ENCODE peak calls at places on chromosome 14, in five cellular contexts. H, O, N, P and T are unnamed samples.

GRCh38 chr14:100214768-100215079 is 24.2 kb upstream of the YY1 start:
- DNase-seq in N (no peak), O (no peak), P (no peak), H (no peak), T (no peak)

GRCh38 chr14:46717211-46717610 is 65.6 kb upstream of the RPL10L start:
- DNase-seq in H (no peak), O (no peak), P (no peak), N (no peak), T (no peak)

GRCh38 chr14:74841230-74842207 is 34.4 kb downstream of the PROX2 start:
- DNase-seq in P (no peak), H (no peak), N (peak), O (no peak), T (no peak)

GRCh38 chr14:96077983-96078686 is 39.0 kb downstream of the C14orf132 start:
- DNase-seq in P (no peak), H (no peak), O (no peak), N (peak), T (no peak)

GRCh38 chr14:67167420-67168109 is 21.7 kb upstream of the GARIN2 start:
- DNase-seq in P (peak), O (peak), H (no peak), N (no peak), T (no peak)

GRCh38 chr14:28344381-28344780 is 422.2 kb upstream of the FOXG1 start:
- DNase-seq in N (no peak), H (no peak), P (no peak), O (no peak), T (no peak)

GRCh38 chr14:20215196-20215595 is 8.3 kb upstream of the OR11H6 start:
- DNase-seq in P (no peak), N (no peak), O (no peak), H (no peak), T (no peak)

GRCh38 chr14:29085546-29085945 is 319.0 kb downstream of the FOXG1 start:
- DNase-seq in O (peak), H (no peak), P (peak), N (no peak), T (no peak)

GRCh38 chr14:99441157-99441870 is 39.3 kb downstream of the SETD3 start:
- DNase-seq in O (peak), P (peak), N (no peak), H (no peak), T (no peak)

GRCh38 chr14:72745991-72746980 is 147.6 kb downstream of the DPF3 start:
- DNase-seq in O (no peak), N (no peak), H (no peak), P (no peak), T (no peak)

GRCh38 chr14:29320261-29320660 is 553.7 kb downstream of the FOXG1 start:
- DNase-seq in O (no peak), N (no peak), P (no peak), H (no peak), T (no peak)

GRCh38 chr14:28765907-28766504 is 581 bp upstream of the FOXG1 start:
- DNase-seq in N (no peak), O (no peak), P (no peak), H (peak), T (no peak)

GRCh38 chr14:71426001-71426400 is 506.2 kb upstream of the RGS6 start:
- DNase-seq in P (no peak), H (no peak), N (no peak), O (no peak), T (no peak)

GRCh38 chr14:94555991-94556390 is 5.3 kb upstream of the SERPINA4 start:
- DNase-seq in H (no peak), N (no peak), P (no peak), O (no peak), T (no peak)

GRCh38 chr14:52599974-52600373 is 47.3 kb downstream of the GPR137C start:
- DNase-seq in H (no peak), P (no peak), N (no peak), O (no peak), T (no peak)

GRCh38 chr14:31265701-31266398 is 58.3 kb upstream of the HECTD1 start:
- DNase-seq in P (peak), O (no peak), N (no peak), H (peak), T (no peak)

GRCh38 chr14:74620497-74620921 is 8.5 kb upstream of the LTBP2 start:
- DNase-seq in N (no peak), P (peak), O (no peak), H (peak), T (no peak)

GRCh38 chr14:88562831-88563686 is at the start of gene ZC3H14:
- DNase-seq in O (peak), H (peak), P (peak), N (peak), T (no peak)

GRCh38 chr14:68961781-68962584 is 17.1 kb downstream of the ACTN1 start:
- DNase-seq in O (peak), H (no peak), N (no peak), P (no peak), T (no peak)

GRCh38 chr14:81534510-81535074 is 939 bp upstream of the SEL1L start:
- DNase-seq in N (no peak), P (peak), O (no peak), H (no peak), T (no peak)

GRCh38 chr14:81535399-81536124 is 1.9 kb upstream of the SEL1L start:
- DNase-seq in N (peak), O (no peak), H (no peak), P (no peak), T (no peak)

GRCh38 chr14:81536125-81536771 is 2.6 kb upstream of the SEL1L start:
- DNase-seq in O (no peak), P (no peak), N (no peak), H (no peak), T (no peak)

GRCh38 chr14:81533212-81533535 is 479 bp downstream of the SEL1L start:
- DNase-seq in P (no peak), O (no peak), H (no peak), N (no peak), T (no peak)

DNA sequence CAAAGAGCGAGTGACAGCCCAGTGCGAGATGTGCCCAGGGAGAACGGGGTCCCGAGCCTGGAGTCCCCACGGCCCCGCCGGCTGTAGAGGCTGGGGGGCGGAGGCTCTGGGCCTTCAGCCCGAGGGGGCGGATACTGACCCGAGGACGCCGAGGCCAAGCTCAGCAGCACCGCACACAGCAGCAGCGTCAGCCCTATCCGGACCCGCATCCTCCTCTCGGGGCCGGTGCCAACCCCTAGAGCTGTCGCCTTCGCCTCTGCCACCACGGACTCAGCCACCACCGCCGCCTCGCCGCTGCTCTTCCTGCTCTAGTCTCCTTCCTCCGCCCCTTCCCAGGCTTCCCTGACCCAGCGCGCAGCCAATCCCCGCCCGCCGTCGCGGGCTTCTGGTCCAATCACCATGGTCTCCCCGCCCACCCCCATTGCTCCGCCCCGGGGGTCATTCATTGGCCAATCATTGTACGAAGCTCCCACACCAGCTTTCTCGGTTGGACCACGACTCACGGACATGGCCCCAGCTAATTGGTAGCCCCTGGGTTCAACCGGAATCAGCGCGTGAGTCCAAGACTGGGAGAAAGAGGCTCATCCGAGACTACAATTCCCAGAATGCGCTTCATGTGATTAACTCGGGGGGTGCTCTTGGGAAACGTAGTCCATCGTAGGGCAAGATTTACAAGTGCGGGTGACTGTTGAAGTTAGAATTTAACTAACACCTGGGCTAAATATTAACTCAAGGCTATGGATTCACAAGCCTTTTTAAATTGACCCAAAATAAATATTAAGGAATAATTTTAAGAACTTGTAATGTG is at the start of gene SEL1L:
- DNase-seq in O (peak), H (peak), P (peak), N (peak), T (peak)
- TF ChIP-seq EZH2 in O (no peak), H (no peak), P (no peak), N (no peak), T (no peak)

GRCh38 chr14:24365600-24366374 is 2.2 kb upstream of the NFATC4 start:
- DNase-seq in H (no peak), N (peak), P (peak), O (peak), T (no peak)
- TF ChIP-seq POLR2AphosphoS5 in H (no peak), N (no peak), P (no peak), O (no peak), T (no peak)

DNA sequence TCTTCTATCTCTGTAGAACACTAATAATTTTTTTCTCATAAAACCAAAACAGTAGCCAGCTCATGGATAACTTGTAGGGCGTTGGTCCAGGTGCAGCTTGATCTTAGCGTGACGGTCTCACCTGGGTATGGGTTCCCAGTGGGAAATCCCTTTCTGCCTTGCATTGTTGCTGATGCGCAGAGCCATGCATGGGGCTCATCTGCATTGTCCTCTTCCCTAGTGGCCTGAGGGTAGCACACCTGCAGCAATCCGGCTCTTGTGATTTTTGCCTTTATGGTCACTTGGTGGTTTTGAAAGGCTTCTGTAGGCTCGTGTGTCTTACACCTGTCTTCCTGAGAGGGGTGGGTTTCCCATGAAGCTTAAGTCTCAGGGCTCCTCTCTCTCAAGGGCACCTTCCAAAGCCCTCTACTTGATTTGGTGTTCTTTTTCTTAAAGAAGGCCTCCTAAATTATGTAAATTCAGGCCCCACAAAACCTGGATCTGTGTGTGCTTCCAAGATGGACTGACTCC is 130.6 kb downstream of the PRKCH start:
- DNase-seq in P (no peak), H (no peak), O (no peak), N (no peak), T (no peak)
- H3K27ac ChIP-seq in P (no peak), H (no peak), O (no peak), N (peak), T (no peak)

GRCh38 chr14:103104654-103105511 is 10.4 kb downstream of the EXOC3L4 start:
- DNase-seq in P (no peak), H (peak), N (no peak), O (peak), T (no peak)
- TF ChIP-seq EZH2 in P (no peak), H (no peak), N (no peak), O (peak), T (no peak)

GRCh38 chr14:61308198-61308597 is 13.2 kb upstream of the PRKCH start:
- DNase-seq in O (no peak), N (no peak), P (no peak), H (no peak), T (no peak)
- TF ChIP-seq POLR2AphosphoS5 in O (no peak), N (no peak), P (no peak), H (no peak), T (no peak)

GRCh38 chr14:90676859-90677258 is 139.4 kb downstream of the TTC7B start:
- DNase-seq in N (no peak), O (no peak), P (no peak), H (no peak), T (no peak)

GRCh38 chr14:90674716-90675115 is 141.5 kb downstream of the TTC7B start:
- DNase-seq in H (no peak), N (no peak), O (no peak), P (no peak), T (no peak)

GRCh38 chr14:90675399-90675798 is 140.8 kb downstream of the TTC7B start:
- DNase-seq in O (no peak), N (no peak), H (no peak), P (no peak), T (no peak)

GRCh38 chr14:90677484-90678045 is 138.7 kb downstream of the TTC7B start:
- DNase-seq in N (no peak), P (no peak), H (no peak), O (no peak), T (no peak)

GRCh38 chr14:90676356-90676755 is 139.9 kb downstream of the TTC7B start:
- DNase-seq in H (no peak), P (no peak), N (no peak), O (no peak), T (no peak)
- H3K27ac ChIP-seq in H (no peak), P (no peak), N (no peak), O (no peak), T (no peak)

DNA sequence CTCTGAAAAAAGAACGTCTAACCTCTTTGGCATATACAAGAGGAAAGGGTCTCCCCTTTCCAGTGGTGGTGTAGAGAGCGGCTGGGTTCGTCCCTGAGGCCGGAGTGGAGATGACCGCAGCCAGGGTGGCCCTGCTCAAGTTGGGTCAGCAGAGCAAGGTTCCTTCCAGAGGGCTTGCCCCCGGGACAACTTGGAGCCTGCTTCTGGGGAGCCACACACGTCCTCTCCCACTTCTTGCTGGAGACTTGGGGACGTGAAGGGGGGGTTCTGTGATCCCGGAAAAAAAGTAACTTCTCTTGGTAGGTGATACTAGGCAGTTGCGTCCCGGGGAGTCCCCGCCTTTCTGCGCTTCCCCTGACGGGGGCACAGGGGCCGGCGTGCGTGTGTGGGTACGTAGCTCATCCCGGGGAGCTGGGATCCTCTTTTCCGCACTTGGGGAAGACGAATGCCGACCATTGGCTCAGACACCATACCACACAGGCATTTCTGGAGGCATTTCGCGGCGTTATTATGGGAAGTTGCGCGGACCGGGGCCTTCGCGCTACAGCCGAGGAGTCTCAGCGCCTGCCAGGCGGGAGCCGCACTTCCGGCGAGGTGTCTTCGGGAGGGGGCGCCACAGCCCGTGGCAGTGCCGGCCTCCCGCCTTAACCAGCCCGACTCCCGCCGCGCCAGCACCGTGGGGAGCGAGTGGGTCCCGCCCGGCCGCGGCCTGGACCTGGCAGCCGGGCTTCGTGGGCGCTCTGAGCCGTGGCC is 14.8 kb upstream of the PAX9 start:
- DNase-seq in H (no peak), O (peak), P (no peak), N (no peak), T (no peak)
- TF ChIP-seq EZH2 in H (no peak), O (peak), P (no peak), N (no peak), T (no peak)

GRCh38 chr14:34966413-34966812 is 16.4 kb upstream of the SRP54 start:
- DNase-seq in P (no peak), N (no peak), H (no peak), O (no peak), T (no peak)
- TF ChIP-seq POLR2AphosphoS5 in P (no peak), N (no peak), H (no peak), O (no peak), T (no peak)

GRCh38 chr14:97382616-97383226 is 585.5 kb downstream of the VRK1 start:
- DNase-seq in O (no peak), N (peak), P (no peak), H (no peak), T (no peak)
- H3K27ac ChIP-seq in O (no peak), N (peak), P (no peak), H (no peak), T (no peak)

GRCh38 chr14:103084021-103084919 is at the start of gene LBHD2:
- DNase-seq in O (peak), H (no peak), P (no peak), N (no peak), T (no peak)
- TF ChIP-seq EZH2 in O (no peak), H (no peak), P (no peak), N (no peak), T (no peak)